ENCODE peak calls at places on chromosomes 13 and 19, in six cellular contexts. E, N, L, F, K and R are unnamed samples.
A peak's percentile ranks its signal among the peaks of the same experiment; 100 is the strongest.

GRCh38 chr19:38375748-38376147 is 1.4 kb downstream of the PSMD8 start:
- DNase-seq in E (peak; percentile 68), N (no peak), L (peak; percentile 13), F (peak; percentile 24), K (no peak), R (no peak)

GRCh38 chr19:19185853-19186728 is 5.9 kb downstream of the BORCS8 start:
- DNase-seq in E (peak; percentile 51), N (peak; percentile 61), L (peak; percentile 25), F (peak; percentile 18), K (peak; percentile 91), R (peak; percentile 82)

GRCh38 chr19:45245826-45246225 is 619 bp upstream of the EXOC3L2 start:
- DNase-seq in E (no peak), N (no peak), L (no peak), F (no peak), K (no peak), R (no peak)

GRCh38 chr19:33690461-33691427 is 69.0 kb downstream of the CHST8 start:
- DNase-seq in E (no peak), N (no peak), L (peak; percentile 5), F (no peak), K (no peak), R (no peak)

GRCh38 chr13:37068962-37069361 is 9.5 kb upstream of the SUPT20H start:
- DNase-seq in E (peak; percentile 44), N (no peak), L (no peak), F (peak; percentile 12), K (no peak), R (peak; percentile 6)

GRCh38 chr19:31461814-31462539 is 112.7 kb upstream of the TSHZ3 start:
- DNase-seq in E (peak; percentile 42), N (no peak), L (no peak), F (peak; percentile 6), K (no peak), R (no peak)

GRCh38 chr19:9901020-9901419 is 35.3 kb downstream of the OLFM2 start:
- DNase-seq in E (no peak), N (no peak), L (no peak), F (no peak), K (no peak), R (no peak)

GRCh38 chr19:14167594-14168138 is 31.3 kb upstream of the ASF1B start:
- DNase-seq in E (no peak), N (no peak), L (no peak), F (no peak), K (no peak), R (no peak)

GRCh38 chr19:3821156-3821555 is 35.0 kb upstream of the MATK start:
- DNase-seq in E (no peak), N (no peak), L (no peak), F (no peak), K (no peak), R (no peak)

GRCh38 chr13:44810067-44810840 is 179.0 kb downstream of the NUFIP1 start:
- DNase-seq in E (peak; percentile 20), N (no peak), L (no peak), F (peak; percentile 83), K (no peak), R (peak; percentile 55)

GRCh38 chr19:35144600-35145436 is 1.8 kb downstream of the FXYD7 start:
- DNase-seq in E (no peak), N (no peak), L (peak; percentile 66), F (no peak), K (peak; percentile 87), R (peak; percentile 70)

GRCh38 chr19:10290876-10291553 is 1.3 kb downstream of the ICAM5 start:
- DNase-seq in E (peak; percentile 80), N (no peak), L (peak; percentile 50), F (no peak), K (peak; percentile 68), R (no peak)

GRCh38 chr19:48738557-48739399 is 1.6 kb downstream of the RASIP1 start:
- DNase-seq in E (peak; percentile 81), N (peak; percentile 89), L (peak; percentile 86), F (peak; percentile 71), K (peak; percentile 99), R (peak; percentile 85)

GRCh38 chr13:106083620-106084350 is 451.7 kb downstream of the EFNB2 start:
- DNase-seq in E (peak; percentile 58), N (no peak), L (peak; percentile 71), F (peak; percentile 47), K (peak; percentile 47), R (peak; percentile 28)

GRCh38 chr13:20411638-20412342 is 113.9 kb downstream of the CRYL1 start:
- DNase-seq in E (no peak), N (no peak), L (no peak), F (no peak), K (no peak), R (no peak)

GRCh38 chr13:40790232-40790631 is 821 bp downstream of the SLC25A15 start:
- DNase-seq in E (no peak), N (no peak), L (no peak), F (no peak), K (no peak), R (no peak)

GRCh38 chr19:1066251-1066747 is 668 bp upstream of the ARHGAP45 start:
- DNase-seq in E (no peak), N (no peak), L (no peak), F (no peak), K (peak; percentile 76), R (peak; percentile 99)

GRCh38 chr13:102870677-102871415 is 25.0 kb downstream of the ERCC5 start:
- DNase-seq in E (peak; percentile 77), N (peak; percentile 33), L (peak; percentile 41), F (peak; percentile 74), K (peak; percentile 58), R (peak; percentile 78)

GRCh38 chr19:49059056-49059455 is 1.5 kb upstream of the CGB7 start:
- DNase-seq in E (no peak), N (no peak), L (no peak), F (no peak), K (no peak), R (no peak)

GRCh38 chr19:1684573-1684912 is 32.1 kb upstream of the TCF3 start:
- DNase-seq in E (no peak), N (no peak), L (no peak), F (no peak), K (no peak), R (no peak)

GRCh38 chr13:40387775-40388174 is 278.7 kb downstream of the FOXO1 start:
- DNase-seq in E (no peak), N (no peak), L (no peak), F (no peak), K (no peak), R (no peak)

GRCh38 chr13:100128373-100128772 is 39.5 kb downstream of the PCCA start:
- DNase-seq in E (peak; percentile 17), N (no peak), L (peak; percentile 8), F (peak; percentile 93), K (no peak), R (no peak)

GRCh38 chr13:60933638-60934037 is 482.0 kb downstream of the PCDH20 start:
- DNase-seq in E (no peak), N (no peak), L (no peak), F (peak; percentile 6), K (no peak), R (no peak)

GRCh38 chr13:35210234-35210633 is 266.3 kb downstream of the MAB21L1 start:
- DNase-seq in E (peak; percentile 38), N (no peak), L (no peak), F (no peak), K (no peak), R (no peak)

GRCh38 chr13:26037302-26037701 is 14.5 kb downstream of the SHISA2 start:
- DNase-seq in E (no peak), N (peak; percentile 69), L (peak; percentile 7), F (no peak), K (peak; percentile 85), R (peak; percentile 48)

GRCh38 chr19:30566681-30567420 is 194.7 kb downstream of the ZNF536 start:
- DNase-seq in E (no peak), N (no peak), L (no peak), F (no peak), K (no peak), R (no peak)

GRCh38 chr13:32409561-32410440 is 18.1 kb downstream of the N4BP2L1 start:
- DNase-seq in E (no peak), N (no peak), L (no peak), F (peak; percentile 79), K (peak; percentile 83), R (peak; percentile 20)

DNA sequence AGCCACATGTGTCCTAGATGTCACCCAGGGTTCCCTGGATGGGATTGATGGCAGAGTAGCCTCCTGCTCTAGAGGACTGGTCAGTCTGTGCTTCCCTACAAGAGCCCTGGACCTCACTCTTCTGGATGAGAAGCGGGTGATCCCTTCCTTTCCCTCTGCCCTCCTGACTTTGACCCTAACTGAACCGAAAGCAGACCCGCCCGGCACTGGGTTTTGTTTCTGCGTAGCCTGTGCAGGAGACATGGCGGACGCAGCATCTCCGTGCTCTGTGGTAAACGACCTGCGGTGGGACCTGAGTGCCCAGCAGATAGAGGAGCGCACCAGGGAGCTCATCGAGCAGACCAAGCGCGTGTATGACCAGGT is 4.9 kb downstream of the THOP1 start:
- DNase-seq in E (no peak), N (no peak), L (no peak), F (no peak), K (no peak), R (no peak)
- H3K79me2 ChIP-seq in E (peaks cover 48% of the 10 kb centered on the region), N (peaks cover 7% of the 10 kb centered on the region), L (peaks cover 55% of the 10 kb centered on the region), F (peaks cover 22% of the 10 kb centered on the region), K (peaks cover 13% of the 10 kb centered on the region), R (peaks cover 9% of the 10 kb centered on the region)

DNA sequence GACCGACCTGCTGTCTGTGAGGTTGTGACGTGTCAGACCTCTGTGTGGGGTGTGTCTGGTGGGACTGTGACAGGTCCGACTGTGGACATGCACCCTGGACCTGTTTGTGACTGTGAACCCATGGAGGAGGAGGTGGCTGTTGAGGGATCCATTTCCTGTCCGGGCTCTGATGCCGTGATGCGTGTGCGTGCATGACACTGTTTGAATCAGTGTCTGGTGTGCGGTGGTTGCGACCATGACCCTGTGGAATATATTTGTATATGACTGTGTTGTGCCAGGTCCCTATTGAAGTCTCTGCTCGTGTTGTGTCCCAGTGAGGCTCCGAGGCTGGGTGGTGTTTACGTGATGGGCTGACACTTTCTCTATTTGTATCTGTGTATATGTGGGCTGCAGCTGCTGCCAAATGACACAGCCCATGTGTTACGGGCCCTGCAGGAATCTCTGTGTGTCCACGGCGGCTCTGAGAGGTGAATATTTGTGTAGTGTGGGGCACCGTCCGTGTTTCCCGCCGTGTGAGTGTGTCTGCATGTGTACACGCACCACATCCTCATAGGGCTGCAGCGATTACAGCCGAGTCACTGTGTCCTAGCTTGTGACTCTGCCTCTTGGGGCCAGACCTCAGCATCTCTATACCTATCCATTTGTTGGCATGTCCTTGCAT is 18.3 kb downstream of the CCDC97 start:
- DNase-seq in E (no peak), N (no peak), L (no peak), F (peak; percentile 54), K (no peak), R (no peak)
- H3K4me1 ChIP-seq in E (peaks cover 36% of the 10 kb centered on the region), N (peaks cover 18% of the 10 kb centered on the region), L (peaks cover 47% of the 10 kb centered on the region), F (peaks cover 41% of the 10 kb centered on the region), K (peaks cover 12% of the 10 kb centered on the region), R (peaks cover 33% of the 10 kb centered on the region)

GRCh38 chr13:113586661-113587479 is 2.3 kb downstream of the TFDP1 start:
- DNase-seq in E (no peak), N (no peak), L (no peak), F (no peak), K (no peak), R (no peak)
- H3K79me2 ChIP-seq in E (peaks cover 55% of the 10 kb centered on the region), N (peaks cover 20% of the 10 kb centered on the region), L (peaks cover 67% of the 10 kb centered on the region), F (peaks cover 54% of the 10 kb centered on the region), K (peaks cover 34% of the 10 kb centered on the region), R (peaks cover 11% of the 10 kb centered on the region)

GRCh38 chr13:52455677-52456041 is 381 bp downstream of the CKAP2 start:
- DNase-seq in E (peak; percentile 81), N (no peak), L (peak; percentile 67), F (peak; percentile 52), K (peak; percentile 86), R (peak; percentile 80)

GRCh38 chr13:52463526-52463925 is 8.2 kb downstream of the CKAP2 start:
- DNase-seq in E (no peak), N (no peak), L (no peak), F (no peak), K (no peak), R (no peak)

GRCh38 chr13:52459668-52460067 is 4.4 kb downstream of the CKAP2 start:
- DNase-seq in E (peak; percentile 75), N (no peak), L (peak; percentile 66), F (peak; percentile 61), K (no peak), R (no peak)

GRCh38 chr13:52461265-52461664 is 6.0 kb downstream of the CKAP2 start:
- DNase-seq in E (no peak), N (no peak), L (no peak), F (no peak), K (no peak), R (no peak)
- H3K4me1 ChIP-seq in E (peaks cover 10% of the 10 kb centered on the region), N (no peaks in the 10 kb centered on the region), L (peaks cover 21% of the 10 kb centered on the region), F (peaks cover 6% of the 10 kb centered on the region), K (no peaks in the 10 kb centered on the region), R (no peaks in the 10 kb centered on the region)